ENCODE peak calls at places on chromosome 7, in five cellular contexts. T is fibroblast of lung, Z is endodermal cell, V is HepG2, L is MM.1S. J is an unnamed sample.

GRCh38 chr7:44973610-44974401 is 5.0 kb downstream of the MYO1G start:
- DNase-seq in T (no peak), Z (peak; percentile 90), V (peak; percentile 34), L (peak; percentile 72), J (peak; percentile 39)

GRCh38 chr7:27185013-27185707 is at the start of gene HOXA11:
- DNase-seq in T (no peak), Z (peak; percentile 69), V (no peak), L (no peak), J (peak; percentile 94)

GRCh38 chr7:108452707-108453106 is 3.5 kb downstream of the NRCAM start:
- DNase-seq in T (peak; percentile 43), Z (no peak), V (peak; percentile 13), L (peak; percentile 32), J (peak; percentile 69)

GRCh38 chr7:44555350-44555749 is 14.2 kb upstream of the NPC1L1 start:
- DNase-seq in T (no peak), Z (no peak), V (no peak), L (no peak), J (no peak)

GRCh38 chr7:37977243-37977642 is 56.8 kb downstream of the EPDR1 start:
- DNase-seq in T (no peak), Z (no peak), V (no peak), L (no peak), J (no peak)

GRCh38 chr7:48109848-48110663 is 21.0 kb downstream of the UPP1 start:
- DNase-seq in T (peak; percentile 20), Z (peak; percentile 96), V (peak; percentile 56), L (peak; percentile 86), J (peak; percentile 69)

GRCh38 chr7:19701471-19701870 is 7.4 kb downstream of the POLR1F start:
- DNase-seq in T (no peak), Z (no peak), V (no peak), L (no peak), J (no peak)

GRCh38 chr7:100693312-100694195 is 496 bp downstream of the GIGYF1 start:
- DNase-seq in T (no peak), Z (peak; percentile 59), V (no peak), L (no peak), J (peak; percentile 23)

GRCh38 chr7:45384499-45384898 is 189.7 kb upstream of the ADCY1 start:
- DNase-seq in T (peak; percentile 59), Z (no peak), V (no peak), L (no peak), J (no peak)

GRCh38 chr7:100430450-100431285 is 1.0 kb downstream of the MEPCE start:
- DNase-seq in T (peak; percentile 13), Z (peak; percentile 58), V (no peak), L (no peak), J (no peak)

GRCh38 chr7:123770378-123770777 is 21.6 kb upstream of the WASL start:
- DNase-seq in T (peak; percentile 71), Z (no peak), V (peak; percentile 25), L (no peak), J (no peak)

GRCh38 chr7:135238112-135238744 is 4.6 kb downstream of the STRA8 start:
- DNase-seq in T (no peak), Z (peak; percentile 81), V (no peak), L (no peak), J (no peak)

GRCh38 chr7:139909379-139910050 is 80.5 kb downstream of the TBXAS1 start:
- DNase-seq in T (no peak), Z (no peak), V (no peak), L (no peak), J (no peak)

GRCh38 chr7:28988091-28988490 is 30.0 kb upstream of the TRIL start:
- DNase-seq in T (no peak), Z (no peak), V (no peak), L (no peak), J (no peak)

GRCh38 chr7:79176859-79177477 is 276.5 kb downstream of the MAGI2 start:
- DNase-seq in T (peak; percentile 45), Z (no peak), V (peak; percentile 10), L (peak; percentile 58), J (peak; percentile 53)

GRCh38 chr7:98810166-98810802 is 59.5 kb downstream of the TMEM130 start:
- DNase-seq in T (peak; percentile 60), Z (no peak), V (no peak), L (no peak), J (no peak)

GRCh38 chr7:126791306-126791705 is 461.4 kb downstream of the GRM8 start:
- DNase-seq in T (peak; percentile 59), Z (no peak), V (no peak), L (no peak), J (no peak)

GRCh38 chr7:41114166-41114565 is 588.7 kb downstream of the INHBA start:
- DNase-seq in T (peak; percentile 70), Z (no peak), V (no peak), L (no peak), J (no peak)

GRCh38 chr7:38748056-38748610 is 117.0 kb upstream of the AMPH start:
- DNase-seq in T (peak; percentile 12), Z (no peak), V (no peak), L (no peak), J (no peak)

GRCh38 chr7:98086231-98086855 is 20.3 kb upstream of the LMTK2 start:
- DNase-seq in T (no peak), Z (no peak), V (no peak), L (no peak), J (no peak)

GRCh38 chr7:94301024-94301588 is 93.6 kb upstream of the COL1A2 start:
- DNase-seq in T (peak; percentile 99), Z (peak; percentile 90), V (peak; percentile 79), L (no peak), J (peak; percentile 93)

GRCh38 chr7:6260291-6261183 is 11.9 kb downstream of the CYTH3 start:
- DNase-seq in T (peak; percentile 75), Z (no peak), V (no peak), L (no peak), J (no peak)
- H3K4me3 ChIP-seq in T (no peak overlapping the region), Z (no peak overlapping the region), V (no peak overlapping the region), L (no peak overlapping the region), J (no peak overlapping the region)

GRCh38 chr7:128458956-128459355 is 3.3 kb downstream of the HILPDA start:
- DNase-seq in T (no peak), Z (no peak), V (no peak), L (no peak), J (no peak)
- H3K9ac ChIP-seq in T (no peak overlapping the region), Z (no peak overlapping the region), V (no peak overlapping the region), L (no peak overlapping the region), J (no peak overlapping the region)

GRCh38 chr7:13476881-13477444 is 512.5 kb downstream of the ETV1 start:
- DNase-seq in T (no peak), Z (no peak), V (no peak), L (peak; percentile 23), J (no peak)
- TF ChIP-seq CTCF in T (peak; percentile 5), Z (peak; percentile 47), V (no peak), L (no peak), J (no peak)

GRCh38 chr7:77989981-77990566 is 191.5 kb downstream of the PHTF2 start:
- DNase-seq in T (no peak), Z (peak; percentile 87), V (no peak), L (no peak), J (no peak)

GRCh38 chr7:77983973-77984372 is 185.4 kb downstream of the PHTF2 start:
- DNase-seq in T (no peak), Z (no peak), V (no peak), L (no peak), J (no peak)

GRCh38 chr7:77982926-77983550 is 184.5 kb downstream of the PHTF2 start:
- DNase-seq in T (peak; percentile 30), Z (no peak), V (no peak), L (no peak), J (no peak)

GRCh38 chr7:77985974-77986339 is 187.4 kb downstream of the PHTF2 start:
- DNase-seq in T (no peak), Z (no peak), V (no peak), L (no peak), J (no peak)

GRCh38 chr7:77985232-77985973 is 186.8 kb downstream of the PHTF2 start:
- DNase-seq in T (no peak), Z (no peak), V (no peak), L (no peak), J (no peak)
- H3K4me3 ChIP-seq in T (no peak overlapping the region), Z (no peak overlapping the region), V (no peak overlapping the region), L (no peak overlapping the region), J (no peak overlapping the region)

DNA sequence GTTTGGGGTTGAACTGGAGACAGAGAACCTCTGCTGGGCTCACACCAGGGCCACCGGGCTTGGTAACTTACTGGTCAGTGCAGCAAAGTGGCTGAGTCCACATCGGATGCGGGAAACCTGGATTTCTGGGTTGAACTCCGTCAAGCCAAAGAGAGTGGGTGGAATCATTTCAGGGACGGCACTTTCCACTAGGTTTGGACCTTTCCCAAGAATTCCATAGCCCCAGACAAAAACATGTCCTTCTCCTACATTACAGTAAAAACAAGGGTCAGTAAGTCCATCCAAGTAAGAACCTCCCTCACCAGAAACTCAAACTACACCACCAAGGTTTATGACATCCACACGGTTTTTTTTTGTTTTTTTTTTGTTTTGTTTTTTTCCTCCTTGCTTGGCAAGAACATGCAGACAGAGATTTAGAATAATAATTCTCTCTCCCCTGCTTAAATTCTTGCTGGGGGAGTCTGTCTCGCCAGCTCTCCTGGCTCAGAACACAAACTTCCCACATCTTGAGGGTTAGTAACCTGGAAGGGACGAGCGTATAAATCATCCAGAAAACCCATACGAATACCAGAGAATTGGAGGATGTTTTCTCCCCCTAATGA is 17.7 kb downstream of the RCC1L start:
- DNase-seq in T (peak; percentile 92), Z (no peak), V (no peak), L (no peak), J (peak; percentile 69)
- H3K9ac ChIP-seq in T (no peak overlapping the region), Z (no peak overlapping the region), V (no peak overlapping the region), L (no peak overlapping the region), J (no peak overlapping the region)

GRCh38 chr7:51251292-51251691 is 65.3 kb downstream of the COBL start:
- DNase-seq in T (no peak), Z (peak; percentile 26), V (no peak), L (no peak), J (no peak)

GRCh38 chr7:51255536-51256243 is 60.9 kb downstream of the COBL start:
- DNase-seq in T (no peak), Z (peak; percentile 59), V (no peak), L (no peak), J (no peak)

GRCh38 chr7:51255050-51255449 is 61.6 kb downstream of the COBL start:
- DNase-seq in T (no peak), Z (no peak), V (no peak), L (no peak), J (no peak)

GRCh38 chr7:51250517-51250916 is 66.1 kb downstream of the COBL start:
- DNase-seq in T (no peak), Z (peak; percentile 17), V (no peak), L (no peak), J (no peak)

DNA sequence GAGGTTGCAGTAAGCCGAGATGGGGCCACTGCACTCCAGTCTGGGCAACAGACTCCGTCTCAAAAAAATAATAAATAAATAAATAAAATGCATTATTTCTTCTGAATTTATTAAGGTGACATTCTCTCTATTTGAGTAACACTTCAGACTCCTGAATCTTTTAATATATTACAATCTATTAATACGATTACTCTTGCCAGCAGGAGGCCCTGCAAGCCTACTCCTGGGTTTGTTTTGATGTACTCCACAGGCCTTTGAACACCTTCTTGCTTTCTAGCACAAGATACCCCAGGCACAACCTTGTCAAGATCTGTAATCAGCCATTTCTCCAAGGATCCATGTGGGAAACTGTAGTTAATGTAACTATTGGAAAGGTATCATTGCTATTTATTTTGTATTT is 63.5 kb downstream of the COBL start:
- DNase-seq in T (no peak), Z (peak; percentile 25), V (no peak), L (no peak), J (no peak)
- TF ChIP-seq CTCF in T (no peak), Z (peak; percentile 33), V (peak; percentile 35), L (no peak), J (no peak)

J was measured in endothelial cell of umbilical vein.